ENCODE peak calls at places on chromosomes 11 and 22, in eight cellular contexts. One of them, this sample, is unnamed.

GRCh38 chr11:105991888-105992287 is 30.2 kb downstream of the MSANTD4 start:
- DNase-seq in effector memory CD8-positive, alpha-beta T cell: no peak
- DNase-seq in H1: no peak
- DNase-seq in dorsolateral prefrontal cortex: no peak
- DNase-seq in RWPE1: no peak
- DNase-seq in A673: no peak
- DNase-seq in EH: no peak
- DNase-seq in progenitor cell of endocrine pancreas: no peak
- DNase-seq in this sample: no peak

GRCh38 chr22:45087802-45088201 is 75.9 kb upstream of the NUP50 start:
- DNase-seq in effector memory CD8-positive, alpha-beta T cell: no peak
- DNase-seq in H1: no peak
- DNase-seq in dorsolateral prefrontal cortex: no peak
- DNase-seq in RWPE1: no peak
- DNase-seq in A673: no peak
- DNase-seq in EH: no peak
- DNase-seq in progenitor cell of endocrine pancreas: no peak
- DNase-seq in this sample: no peak

GRCh38 chr11:12606597-12606996 is 67.6 kb upstream of the TEAD1 start:
- DNase-seq in effector memory CD8-positive, alpha-beta T cell: no peak
- DNase-seq in H1: no peak
- DNase-seq in dorsolateral prefrontal cortex: no peak
- DNase-seq in RWPE1: no peak
- DNase-seq in A673: peak; percentile 10
- DNase-seq in EH: peak; percentile 95
- DNase-seq in progenitor cell of endocrine pancreas: no peak
- DNase-seq in this sample: no peak

GRCh38 chr11:111942826-111943225 is 5.7 kb downstream of the DIXDC1 start:
- DNase-seq in effector memory CD8-positive, alpha-beta T cell: no peak
- DNase-seq in H1: no peak
- DNase-seq in dorsolateral prefrontal cortex: no peak
- DNase-seq in RWPE1: peak; percentile 66
- DNase-seq in A673: no peak
- DNase-seq in EH: peak; percentile 43
- DNase-seq in progenitor cell of endocrine pancreas: no peak
- DNase-seq in this sample: no peak

GRCh38 chr22:46371623-46372226 is 36.2 kb downstream of the TRMU start:
- DNase-seq in effector memory CD8-positive, alpha-beta T cell: no peak
- DNase-seq in H1: no peak
- DNase-seq in dorsolateral prefrontal cortex: no peak
- DNase-seq in RWPE1: no peak
- DNase-seq in A673: no peak
- DNase-seq in EH: no peak
- DNase-seq in progenitor cell of endocrine pancreas: no peak
- DNase-seq in this sample: no peak

GRCh38 chr11:84430661-84431060 is 1144.5 kb upstream of the CCDC90B start:
- DNase-seq in effector memory CD8-positive, alpha-beta T cell: no peak
- DNase-seq in H1: no peak
- DNase-seq in dorsolateral prefrontal cortex: peak; percentile 22
- DNase-seq in RWPE1: no peak
- DNase-seq in A673: no peak
- DNase-seq in EH: no peak
- DNase-seq in progenitor cell of endocrine pancreas: no peak
- DNase-seq in this sample: no peak

GRCh38 chr22:24973867-24974266 is 21.4 kb downstream of the KIAA1671 start:
- DNase-seq in effector memory CD8-positive, alpha-beta T cell: no peak
- DNase-seq in H1: no peak
- DNase-seq in dorsolateral prefrontal cortex: no peak
- DNase-seq in RWPE1: no peak
- DNase-seq in A673: no peak
- DNase-seq in EH: no peak
- DNase-seq in progenitor cell of endocrine pancreas: no peak
- DNase-seq in this sample: no peak

GRCh38 chr11:31655483-31655882 is 145.9 kb downstream of the ELP4 start:
- DNase-seq in effector memory CD8-positive, alpha-beta T cell: no peak
- DNase-seq in H1: no peak
- DNase-seq in dorsolateral prefrontal cortex: no peak
- DNase-seq in RWPE1: peak; percentile 43
- DNase-seq in A673: peak; percentile 32
- DNase-seq in EH: peak; percentile 81
- DNase-seq in progenitor cell of endocrine pancreas: no peak
- DNase-seq in this sample: no peak

GRCh38 chr11:77196961-77197360 is 68.9 kb downstream of the MYO7A start:
- DNase-seq in effector memory CD8-positive, alpha-beta T cell: no peak
- DNase-seq in H1: no peak
- DNase-seq in dorsolateral prefrontal cortex: peak; percentile 2
- DNase-seq in RWPE1: no peak
- DNase-seq in A673: no peak
- DNase-seq in EH: no peak
- DNase-seq in progenitor cell of endocrine pancreas: no peak
- DNase-seq in this sample: no peak

GRCh38 chr22:39535302-39535805 is 2.8 kb upstream of the RPS19BP1 start:
- DNase-seq in effector memory CD8-positive, alpha-beta T cell: no peak
- DNase-seq in H1: peak; percentile 66
- DNase-seq in dorsolateral prefrontal cortex: no peak
- DNase-seq in RWPE1: no peak
- DNase-seq in A673: no peak
- DNase-seq in EH: no peak
- DNase-seq in progenitor cell of endocrine pancreas: no peak
- DNase-seq in this sample: no peak